ENCODE peak calls at places on chromosome 9, in nine cellular contexts. G, F, L, B, P, Q, U, Z and M are unnamed samples.

GRCh38 chr9:91415290-91415689 is 8.3 kb downstream of the NFIL3 start:
- DNase-seq in U (no peak), P (no peak), L (no peak), G (no peak), B (no peak), Z (no peak), Q (no peak), F (no peak), M (no peak)

GRCh38 chr9:115116620-115117284 is 1.2 kb downstream of the TNC start:
- DNase-seq in P (peak), Q (no peak), F (no peak), L (no peak), B (no peak), Z (no peak), U (no peak), G (no peak), M (no peak)

GRCh38 chr9:114278881-114279570 is 43.9 kb upstream of the ORM1 start:
- DNase-seq in B (peak), U (peak), Z (no peak), P (peak), F (no peak), L (no peak), Q (no peak), G (peak), M (no peak)

GRCh38 chr9:127835930-127836586 is 18.4 kb downstream of the ENG start:
- DNase-seq in P (no peak), G (peak), F (no peak), B (peak), U (peak), Z (no peak), L (no peak), Q (no peak), M (no peak)

GRCh38 chr9:93181672-93182435 is 2.1 kb upstream of the WNK2 start:
- DNase-seq in L (no peak), P (no peak), Q (no peak), G (no peak), Z (no peak), F (no peak), U (no peak), B (no peak), M (no peak)

GRCh38 chr9:126043691-126044090 is 282.9 kb upstream of the MVB12B start:
- DNase-seq in F (no peak), B (no peak), Q (no peak), G (peak), Z (no peak), P (no peak), L (no peak), U (peak), M (no peak)

GRCh38 chr9:76463211-76463610 is 4.2 kb downstream of the GCNT1 start:
- DNase-seq in Z (no peak), P (no peak), F (no peak), G (no peak), U (no peak), L (no peak), B (no peak), Q (no peak), M (no peak)

GRCh38 chr9:97831843-97832636 is 21.0 kb upstream of the FOXE1 start:
- DNase-seq in G (no peak), B (no peak), L (no peak), F (no peak), Z (no peak), U (no peak), Q (no peak), P (no peak), M (peak)

GRCh38 chr9:72856985-72857631 is 95.7 kb downstream of the ALDH1A1 start:
- DNase-seq in P (peak), G (peak), B (no peak), U (peak), Q (no peak), Z (peak), L (peak), F (no peak), M (no peak)

GRCh38 chr9:127517620-127518019 is 66.3 kb downstream of the LRSAM1 start:
- DNase-seq in Q (no peak), F (no peak), P (no peak), B (no peak), L (no peak), Z (no peak), U (no peak), G (no peak), M (no peak)

DNA sequence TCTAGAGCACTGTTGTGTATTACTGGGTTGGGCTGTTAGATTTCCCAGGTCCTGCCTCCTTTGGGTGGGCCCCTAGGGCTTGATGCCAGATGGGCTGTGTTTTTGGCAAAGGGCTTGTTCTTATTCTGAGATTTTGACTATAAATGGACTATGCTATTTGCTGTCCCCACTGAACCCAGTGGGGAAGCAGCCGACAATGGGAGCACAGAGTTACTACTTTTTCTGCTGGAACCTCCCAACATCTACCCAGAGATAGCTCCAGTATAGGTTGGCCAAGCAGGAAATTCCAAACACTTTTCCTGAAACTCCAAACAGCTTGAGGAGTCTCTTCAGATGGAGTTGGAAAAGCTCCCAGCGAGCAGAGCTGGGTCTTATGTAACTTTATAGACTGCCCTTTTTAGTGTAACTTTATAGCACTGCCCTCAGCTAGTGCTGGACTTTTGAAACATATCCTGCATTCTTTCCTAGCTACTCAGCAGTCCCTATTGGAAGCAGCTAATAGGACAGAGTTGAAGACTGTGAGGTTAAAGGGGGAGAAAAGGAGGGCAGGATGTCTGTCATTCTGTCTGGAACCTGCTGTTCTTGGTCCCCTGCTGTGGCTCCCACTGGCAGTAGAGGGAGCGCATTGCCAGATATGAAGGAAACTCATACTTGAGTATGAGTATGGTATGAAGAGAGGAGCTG is 21.0 kb downstream of the RUSC2 start:
- DNase-seq in P (peak), G (peak), Z (no peak), F (no peak), B (peak), L (no peak), Q (peak), U (peak), M (peak)
- TF ChIP-seq CTCF in P (no peak), G (peak), Z (no peak), F (peak), B (peak), L (no peak), Q (no peak), U (peak), M (peak)

GRCh38 chr9:22009563-22009867 is 410 bp upstream of the CDKN2B start:
- DNase-seq in L (no peak), B (no peak), F (no peak), U (no peak), G (no peak), P (no peak), Z (no peak), Q (no peak), M (no peak)
- TF ChIP-seq CTCF in L (no peak), B (peak), F (no peak), U (no peak), G (peak), P (no peak), Z (no peak), Q (no peak), M (no peak)

GRCh38 chr9:20540169-20540863 is 82.0 kb downstream of the MLLT3 start:
- DNase-seq in F (no peak), U (no peak), B (no peak), L (no peak), Z (no peak), G (no peak), Q (no peak), P (no peak), M (no peak)
- TF ChIP-seq CTCF in F (no peak), U (no peak), B (no peak), L (no peak), Z (no peak), G (no peak), Q (no peak), P (no peak), M (no peak)

DNA sequence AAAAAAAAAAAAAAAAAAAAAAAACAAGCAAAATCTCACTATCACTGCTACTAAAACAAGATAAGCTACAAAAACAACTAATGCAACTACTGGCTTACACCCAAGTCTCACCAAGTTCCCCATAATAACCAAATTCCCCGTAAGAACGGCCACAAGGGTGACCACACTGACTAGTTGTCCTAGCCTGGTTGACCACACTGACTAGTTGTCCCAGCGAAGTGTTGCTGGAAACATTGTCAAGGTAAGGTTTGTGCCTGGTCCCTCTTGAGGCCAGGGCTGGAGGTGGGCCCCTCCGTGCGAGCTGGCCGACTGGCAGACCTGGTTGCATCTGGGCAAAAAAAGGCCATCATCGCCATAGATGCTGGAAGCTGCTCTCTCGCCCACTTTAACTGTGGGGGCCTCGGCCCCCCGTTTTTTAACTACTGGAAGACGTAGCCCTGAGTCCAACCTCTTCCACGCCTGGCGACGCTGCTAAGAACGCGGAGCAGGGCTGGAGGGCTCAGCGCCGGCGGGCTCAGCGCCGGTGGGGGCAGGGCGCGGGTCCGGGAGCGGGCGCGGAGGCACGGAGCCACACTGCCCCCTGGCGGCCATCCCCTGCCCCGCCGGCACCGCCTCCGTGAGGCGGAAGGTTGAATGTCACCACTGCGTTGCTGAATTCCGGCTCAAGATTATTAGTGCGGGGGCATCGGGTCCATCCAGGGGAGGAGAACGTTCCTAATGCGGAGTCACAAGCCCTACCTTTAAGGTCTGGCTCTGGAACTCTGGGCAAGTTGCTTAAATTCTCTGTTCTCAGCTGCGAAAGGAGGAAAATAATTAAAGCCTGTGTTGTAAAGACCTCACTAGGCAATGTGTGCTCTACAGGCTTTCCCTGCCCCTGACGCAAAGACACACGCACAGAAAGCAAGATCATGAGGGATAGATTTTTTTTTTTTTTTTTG is 84.0 kb downstream of the HSD17B3 start:
- DNase-seq in F (peak), U (peak), B (peak), P (peak), Q (peak), G (peak), L (peak), Z (peak), M (peak)
- TF ChIP-seq CTCF in F (peak), U (peak), B (peak), P (peak), Q (peak), G (peak), L (peak), Z (peak), M (peak)